ENCODE peak calls at places on chromosomes 1 and 21, in four cellular contexts. X is astrocyte, H is PC-9, N is fibroblast of lung. Z is an unnamed sample.

GRCh38 chr1:170219163-170219562 is 73.4 kb downstream of the NTMT2 start:
- DNase-seq in X (no peak), H (no peak), N (no peak), Z (no peak)

GRCh38 chr21:43209575-43210453 is 41.0 kb downstream of the CRYAA start:
- DNase-seq in X (peak; percentile 85), H (peak; percentile 76), N (peak; percentile 6), Z (peak; percentile 94)

GRCh38 chr1:214331827-214332423 is 51.0 kb downstream of the SMYD2 start:
- DNase-seq in X (no peak), H (no peak), N (peak; percentile 45), Z (peak; percentile 75)

GRCh38 chr1:200342511-200343400 is 67.1 kb downstream of the ZNF281 start:
- DNase-seq in X (peak; percentile 79), H (peak; percentile 41), N (peak; percentile 79), Z (peak; percentile 77)

GRCh38 chr1:21045351-21045750 is 131.3 kb downstream of the EIF4G3 start:
- DNase-seq in X (peak; percentile 64), H (no peak), N (peak; percentile 17), Z (no peak)

GRCh38 chr21:41786521-41786987 is 19.7 kb upstream of the RIPK4 start:
- DNase-seq in X (peak; percentile 64), H (peak; percentile 99), N (no peak), Z (peak; percentile 99)

GRCh38 chr1:201016211-201016651 is 7.3 kb downstream of the KIF21B start:
- DNase-seq in X (peak; percentile 29), H (peak; percentile 25), N (peak; percentile 14), Z (peak; percentile 42)

GRCh38 chr1:6035719-6036118 is 10.0 kb upstream of the KCNAB2 start:
- DNase-seq in X (no peak), H (no peak), N (no peak), Z (no peak)

GRCh38 chr21:41759214-41759840 is 7.5 kb downstream of the RIPK4 start:
- DNase-seq in X (no peak), H (peak; percentile 65), N (no peak), Z (peak; percentile 51)

DNA sequence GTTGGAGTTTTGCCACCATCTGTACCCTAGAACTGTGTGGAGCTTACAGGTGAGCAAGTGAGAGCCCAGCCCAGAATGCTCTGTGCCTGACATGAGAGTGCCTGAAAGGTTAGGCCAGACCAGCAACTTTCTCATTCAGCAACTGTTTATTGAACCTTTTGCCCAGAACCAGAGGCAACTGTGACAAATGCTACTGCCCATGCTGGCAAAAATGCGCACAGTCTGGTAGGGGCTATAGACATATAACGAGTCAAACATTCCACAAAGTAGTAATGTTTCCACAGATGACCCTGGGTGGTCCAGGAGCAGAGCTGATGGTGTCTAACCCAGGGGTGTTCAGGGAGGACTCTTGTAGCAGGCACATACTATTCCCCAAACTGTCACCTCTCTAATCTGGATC is 56.0 kb upstream of the GCLM start:
- DNase-seq in X (no peak), H (no peak), N (no peak), Z (peak; percentile 43)
- TF ChIP-seq CTCF in X (no peak), H (peak; percentile 4), N (no peak), Z (no peak)

DNA sequence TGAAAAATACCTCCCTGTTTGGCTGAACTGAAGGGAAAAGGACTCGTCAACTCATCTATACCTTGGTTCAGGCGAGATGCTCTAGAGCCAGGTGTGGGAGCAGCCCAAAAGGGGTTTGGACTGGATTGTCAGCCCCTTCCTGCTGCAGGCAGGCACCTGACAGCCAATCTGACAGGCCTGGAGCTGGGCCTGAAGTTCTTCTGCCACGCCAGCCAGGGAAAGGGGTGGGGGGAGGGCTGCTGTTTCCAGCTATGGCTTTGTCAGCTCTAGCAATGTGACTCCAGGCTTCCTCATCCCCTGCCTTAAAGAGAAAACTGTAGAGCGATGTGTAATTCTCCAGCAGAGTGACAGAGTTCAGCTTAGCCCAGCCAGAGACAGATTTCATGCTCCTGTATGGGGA is 30.4 kb downstream of the WNT4 start:
- DNase-seq in X (no peak), H (no peak), N (no peak), Z (no peak)
- H3K4me1 ChIP-seq in X (peaks cover 31% of the 10 kb centered on the region), H (no peaks in the 10 kb centered on the region), N (peaks cover 29% of the 10 kb centered on the region), Z (no peaks in the 10 kb centered on the region)

DNA sequence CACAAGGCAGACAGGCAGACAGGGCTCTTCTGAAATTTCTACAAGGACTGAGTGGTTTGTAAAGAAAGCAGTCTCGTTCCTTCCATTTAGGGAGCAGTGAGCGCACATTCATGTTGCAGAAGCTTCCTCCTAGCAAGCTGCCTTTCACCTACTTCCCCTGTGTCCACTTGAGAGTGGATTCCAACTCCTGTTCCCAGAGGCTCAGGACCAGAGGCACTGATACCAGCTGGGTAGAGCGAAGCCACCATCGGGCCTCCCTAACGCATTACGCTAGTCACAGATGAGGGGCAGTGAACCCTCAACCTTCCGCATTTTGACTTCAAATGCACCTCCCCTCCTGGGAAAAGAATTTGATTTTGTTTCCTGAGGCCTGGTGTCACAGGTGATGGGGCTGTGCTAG is 215.8 kb downstream of the SIPA1L2 start:
- DNase-seq in X (no peak), H (no peak), N (no peak), Z (no peak)
- H3K4me2 ChIP-seq in X (no peak overlapping the region), H (no peak overlapping the region), N (no peak overlapping the region), Z (no peak overlapping the region)

GRCh38 chr1:90614872-90615271 is 102.2 kb downstream of the BARHL2 start:
- DNase-seq in X (no peak), H (no peak), N (no peak), Z (peak; percentile 10)
- TF ChIP-seq CTCF in X (peak; percentile 16), H (peak; percentile 61), N (no peak), Z (peak; percentile 55)

GRCh38 chr21:36079671-36080070 is 9.8 kb downstream of the CBR1 start:
- DNase-seq in X (no peak), H (no peak), N (no peak), Z (no peak)

GRCh38 chr21:36076878-36077658 is 7.2 kb downstream of the CBR1 start:
- DNase-seq in X (no peak), H (no peak), N (no peak), Z (no peak)

GRCh38 chr21:36079010-36079649 is 9.3 kb downstream of the CBR1 start:
- DNase-seq in X (no peak), H (no peak), N (peak; percentile 6), Z (no peak)

GRCh38 chr21:36075953-36076352 is 6.1 kb downstream of the CBR1 start:
- DNase-seq in X (no peak), H (no peak), N (no peak), Z (no peak)

DNA sequence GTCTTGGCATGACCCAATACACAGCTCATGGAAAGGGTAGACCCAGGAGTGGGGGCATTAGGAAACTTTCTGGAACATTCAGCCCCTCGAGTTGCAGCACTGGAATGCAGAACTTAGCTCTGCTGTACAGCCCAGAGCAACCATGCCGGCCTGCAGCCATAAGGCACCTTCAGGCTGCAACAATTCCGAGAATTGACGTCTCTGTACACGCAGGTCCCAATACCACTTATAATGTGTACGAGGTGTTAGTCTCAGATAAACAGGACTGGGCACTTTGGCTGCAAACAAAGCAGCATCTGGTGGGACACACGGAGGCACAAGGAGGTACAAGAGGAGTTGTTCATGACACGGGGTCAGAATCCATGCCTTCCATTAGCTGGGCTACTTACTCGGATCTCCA is 7.9 kb downstream of the CBR1 start:
- DNase-seq in X (no peak), H (no peak), N (no peak), Z (no peak)
- H3K4me1 ChIP-seq in X (no peaks in the 10 kb centered on the region), H (no peaks in the 10 kb centered on the region), N (no peaks in the 10 kb centered on the region), Z (peaks cover 5% of the 10 kb centered on the region)

GRCh38 chr1:180571832-180572636 is 13.3 kb downstream of the OVAAL start:
- DNase-seq in X (peak; percentile 55), H (peak; percentile 43), N (no peak), Z (peak; percentile 35)
- H3K4me2 ChIP-seq in X (peak overlapping the region; percentile 39), H (no peak overlapping the region), N (peak overlapping the region; percentile 38), Z (no peak overlapping the region)

DNA sequence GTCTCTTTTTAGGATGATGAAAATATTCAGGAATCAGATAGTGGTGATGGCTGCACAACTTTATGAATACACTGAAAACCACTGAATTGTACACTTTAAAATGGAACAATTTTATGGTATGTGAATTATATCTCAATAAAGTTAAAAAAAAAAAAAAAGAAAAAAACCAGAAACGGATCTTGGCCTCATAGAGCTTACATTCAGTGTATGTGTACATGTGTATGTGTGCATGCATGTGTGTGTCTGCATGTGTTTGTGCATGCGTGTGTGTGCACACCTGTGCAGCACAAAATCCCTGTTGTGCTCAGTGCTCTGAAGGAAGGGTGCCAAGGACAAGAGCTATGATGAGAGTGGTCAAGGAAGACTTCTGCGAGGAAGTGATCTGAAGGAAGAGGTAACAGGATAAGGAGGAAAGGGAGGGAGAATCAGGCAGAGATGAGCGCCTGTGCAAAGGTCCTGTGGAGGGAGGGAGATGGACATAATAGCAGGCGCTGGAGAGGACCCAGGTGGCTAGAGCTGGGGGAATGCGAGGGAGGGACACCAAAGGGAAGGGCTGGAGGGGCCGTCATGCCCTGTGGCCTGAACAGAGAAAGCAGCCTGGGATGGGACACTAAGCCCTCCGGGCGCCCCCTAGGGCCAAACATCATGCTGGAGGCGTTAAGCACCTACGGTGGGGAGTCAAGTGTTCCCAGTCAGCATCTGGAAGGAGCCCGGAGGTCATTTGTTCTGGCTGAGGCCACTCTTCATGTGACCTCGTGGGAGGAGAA is 25.2 kb downstream of the NKAIN1 start:
- DNase-seq in X (no peak), H (no peak), N (no peak), Z (no peak)
- TF ChIP-seq CTCF in X (no peak), H (no peak), N (no peak), Z (no peak)

DNA sequence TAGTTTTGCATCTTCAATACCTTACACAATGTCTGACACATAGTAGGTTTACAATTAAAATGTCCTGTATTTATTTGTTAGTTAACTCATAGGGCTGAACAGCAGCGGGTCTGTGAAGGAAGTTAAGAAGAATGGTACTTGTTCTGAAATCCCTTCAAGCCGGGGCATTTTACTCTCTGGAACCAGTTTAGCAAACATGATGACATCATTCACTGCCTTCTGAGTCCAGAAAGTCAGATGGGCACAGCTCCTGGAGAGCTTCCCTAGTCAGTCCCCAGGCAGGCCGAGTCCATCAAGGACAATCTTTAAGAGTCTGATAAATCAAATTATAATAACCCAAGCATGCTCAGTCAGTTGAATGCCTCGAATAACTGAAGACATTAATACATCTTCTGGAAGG is 125.4 kb upstream of the DAB1 start:
- DNase-seq in X (no peak), H (no peak), N (no peak), Z (no peak)
- H3K4me1 ChIP-seq in X (no peaks in the 10 kb centered on the region), H (no peaks in the 10 kb centered on the region), N (no peaks in the 10 kb centered on the region), Z (no peaks in the 10 kb centered on the region)